ENCODE peak calls at places on chromosomes 2 and 18, in five cellular contexts. O is IMR-90, N is H9, W is neuronal stem cell, P is H1. J is an unnamed sample.

GRCh38 chr18:41982942-41983660 is 28.1 kb downstream of the PIK3C3 start:
- DNase-seq in O (peak), N (no peak), W (no peak), P (no peak), J (no peak)

GRCh38 chr2:136116813-136117390 is 1.0 kb downstream of the CXCR4 start:
- DNase-seq in O (no peak), N (peak), W (peak), P (peak), J (no peak)

GRCh38 chr2:155315768-155316167 is 617.3 kb downstream of the KCNJ3 start:
- DNase-seq in O (no peak), N (no peak), W (no peak), P (no peak), J (no peak)

GRCh38 chr2:101200714-101201113 is 49.5 kb upstream of the TBC1D8 start:
- DNase-seq in O (peak), N (no peak), W (no peak), P (no peak), J (no peak)

GRCh38 chr2:53403836-53404413 is 363.7 kb upstream of the CHAC2 start:
- DNase-seq in O (peak), N (no peak), W (no peak), P (no peak), J (peak)

GRCh38 chr18:24704921-24705620 is 244.6 kb downstream of the HRH4 start:
- DNase-seq in O (peak), N (no peak), W (no peak), P (no peak), J (peak)

GRCh38 chr2:9211496-9211895 is 4.9 kb downstream of the ASAP2 start:
- DNase-seq in O (no peak), N (no peak), W (no peak), P (peak), J (no peak)

GRCh38 chr18:21662591-21662990 is 42.0 kb downstream of the ABHD3 start:
- DNase-seq in O (no peak), N (no peak), W (no peak), P (peak), J (no peak)

GRCh38 chr2:232888839-232889529 is 18.9 kb downstream of the SNORC start:
- DNase-seq in O (no peak), N (no peak), W (no peak), P (no peak), J (no peak)

GRCh38 chr2:160394153-160394552 is 99.5 kb downstream of the RBMS1 start:
- DNase-seq in O (no peak), N (no peak), W (no peak), P (no peak), J (no peak)

GRCh38 chr2:182047544-182047943 is 61.9 kb downstream of the PPP1R1C start:
- DNase-seq in O (no peak), N (no peak), W (no peak), P (no peak), J (no peak)

GRCh38 chr18:25739356-25739755 is 351.1 kb downstream of the SS18 start:
- DNase-seq in O (no peak), N (no peak), W (no peak), P (no peak), J (no peak)

GRCh38 chr2:234425923-234426603 is 70.8 kb downstream of the ARL4C start:
- DNase-seq in O (no peak), N (no peak), W (no peak), P (no peak), J (no peak)

GRCh38 chr2:8303322-8303832 is 378.5 kb upstream of the ID2 start:
- DNase-seq in O (no peak), N (peak), W (no peak), P (no peak), J (peak)

GRCh38 chr2:226122067-226122466 is 677.6 kb downstream of the IRS1 start:
- DNase-seq in O (no peak), N (no peak), W (no peak), P (no peak), J (no peak)

GRCh38 chr2:226124548-226125011 is 675.0 kb downstream of the IRS1 start:
- DNase-seq in O (peak), N (no peak), W (no peak), P (no peak), J (no peak)

GRCh38 chr2:226123307-226123706 is 676.3 kb downstream of the IRS1 start:
- DNase-seq in O (no peak), N (no peak), W (no peak), P (no peak), J (no peak)

GRCh38 chr2:226118471-226119429 is 680.9 kb downstream of the IRS1 start:
- DNase-seq in O (peak), N (no peak), W (no peak), P (no peak), J (peak)

GRCh38 chr2:226121339-226121738 is 678.3 kb downstream of the IRS1 start:
- DNase-seq in O (peak), N (no peak), W (no peak), P (no peak), J (no peak)
- H2AFZ ChIP-seq in O (no peak), N (no peak), W (no peak), P (no peak), J (no peak)

DNA sequence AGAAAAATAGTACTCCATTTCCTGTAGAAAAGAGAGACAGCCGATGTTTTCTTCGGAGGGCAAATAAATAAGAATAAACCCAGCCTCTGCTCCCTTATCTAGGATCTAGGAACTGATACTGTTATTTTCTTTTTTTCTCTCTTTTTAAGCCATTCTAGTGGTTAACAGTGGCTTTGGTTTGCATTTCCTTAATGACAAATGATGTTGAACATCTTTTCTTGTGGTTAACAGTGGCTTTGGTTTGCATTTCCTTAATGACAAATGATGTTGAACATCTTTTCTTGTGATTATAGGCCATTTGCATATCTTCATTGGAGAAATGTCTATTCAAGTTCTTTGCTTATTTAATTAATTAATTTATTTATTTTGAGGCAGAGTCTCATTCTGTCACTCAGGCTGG is 20.6 kb downstream of the CYP27A1 start:
- DNase-seq in O (no peak), N (no peak), W (no peak), P (no peak), J (peak)
- H2BK15ac ChIP-seq in O (no peak), N (no peak), W (no peak), P (no peak), J (no peak)

GRCh38 chr2:142873850-142874287 is 3.6 kb upstream of the KYNU start:
- DNase-seq in O (peak), N (no peak), W (no peak), P (no peak), J (no peak)

GRCh38 chr2:142875642-142876041 is 1.8 kb upstream of the KYNU start:
- DNase-seq in O (peak), N (no peak), W (no peak), P (no peak), J (no peak)

GRCh38 chr2:142872900-142873724 is 4.4 kb upstream of the KYNU start:
- DNase-seq in O (peak), N (no peak), W (no peak), P (no peak), J (peak)

GRCh38 chr2:142875010-142875409 is 2.5 kb upstream of the KYNU start:
- DNase-seq in O (no peak), N (no peak), W (no peak), P (no peak), J (no peak)

DNA sequence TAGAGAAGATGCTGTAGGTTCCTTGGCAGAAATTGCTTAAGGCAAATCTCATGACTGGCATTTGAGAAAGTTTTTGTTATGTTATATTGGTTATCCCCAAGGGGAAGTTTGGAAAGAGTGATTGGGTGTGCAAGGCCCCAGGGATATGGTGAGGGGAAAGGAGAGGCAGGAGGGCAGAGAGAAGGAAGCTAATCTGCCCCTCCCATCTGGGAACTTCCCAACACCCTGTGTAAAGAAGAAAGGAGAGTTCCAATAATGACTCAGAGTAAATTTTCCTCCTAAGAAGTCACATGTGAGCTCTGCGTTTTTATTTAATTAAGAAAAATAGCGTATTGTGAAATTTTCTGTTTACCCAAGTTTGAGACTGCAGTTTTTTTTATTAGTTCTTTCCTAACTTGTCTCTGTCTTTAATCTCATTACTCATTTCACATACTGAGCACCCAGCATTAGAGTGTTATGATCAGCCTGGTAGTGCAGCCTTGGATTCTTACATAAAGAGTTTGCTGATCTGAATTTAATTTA is 3.1 kb upstream of the KYNU start:
- DNase-seq in O (peak), N (no peak), W (no peak), P (no peak), J (peak)
- H2AFZ ChIP-seq in O (no peak), N (no peak), W (no peak), P (peak), J (no peak)

DNA sequence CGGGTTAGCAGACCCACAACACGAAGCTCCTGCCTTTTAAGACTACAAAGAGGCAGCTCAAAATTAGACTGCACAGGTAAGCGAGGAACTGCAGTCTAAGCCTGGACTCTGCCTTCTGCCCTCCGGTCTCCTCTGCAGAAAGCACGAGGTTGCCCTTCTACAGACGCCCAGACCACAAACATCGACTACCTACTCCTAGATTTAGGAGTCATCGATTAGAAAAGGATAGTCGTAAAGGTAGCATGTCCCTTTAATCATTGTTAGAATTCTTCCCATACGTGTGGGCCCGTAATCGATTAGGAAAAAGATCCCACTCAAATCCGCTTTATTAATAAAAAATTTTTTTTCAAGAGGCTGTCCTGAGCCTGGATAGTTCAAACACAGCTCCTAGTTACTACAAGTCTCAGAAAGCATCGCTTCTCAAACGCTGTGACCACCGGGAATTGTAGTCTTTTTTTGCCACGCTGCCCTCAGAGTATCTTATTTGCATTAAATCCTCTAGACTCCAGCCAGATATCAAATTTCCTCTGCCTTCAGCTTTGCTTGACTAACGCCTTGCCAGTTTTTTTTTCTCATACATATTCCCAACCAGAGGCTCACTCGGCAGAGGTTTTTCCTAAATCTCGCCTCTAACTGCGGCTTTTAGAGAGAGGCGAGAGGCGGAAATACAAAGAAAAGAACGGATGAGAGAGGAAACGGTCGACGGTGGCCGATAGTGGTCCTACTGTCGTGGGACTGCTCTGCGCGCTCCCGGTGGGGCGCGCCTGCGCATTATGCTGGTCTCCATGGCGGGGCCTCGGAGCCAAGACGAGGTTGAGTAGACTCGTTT is at the start of the genes CARF and WDR12:
- DNase-seq in O (peak), N (peak), W (peak), P (peak), J (peak)
- H2BK15ac ChIP-seq in O (peak), N (no peak), W (no peak), P (peak), J (no peak)

DNA sequence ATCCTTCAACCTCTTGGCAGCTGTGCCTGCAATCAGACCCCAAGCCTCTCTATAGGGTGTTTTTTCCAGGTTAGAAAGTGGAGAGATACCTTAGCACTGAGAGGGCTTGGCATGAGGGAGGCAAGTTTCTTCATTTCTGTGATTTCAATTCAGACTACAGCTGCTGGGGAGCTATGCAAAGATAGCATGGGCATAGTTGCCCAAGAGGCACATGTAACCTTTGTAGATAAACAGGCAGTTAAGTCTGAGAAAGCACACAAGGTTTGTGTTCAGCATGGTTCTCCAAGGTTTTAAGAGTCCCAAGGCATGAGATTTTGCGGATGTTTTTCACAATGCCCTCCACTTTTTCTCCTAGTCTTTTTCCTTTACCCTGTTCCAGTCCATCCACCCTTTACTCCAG is 385.0 kb upstream of the ETAA1 start:
- DNase-seq in O (no peak), N (no peak), W (no peak), P (no peak), J (no peak)
- H2AFZ ChIP-seq in O (peak), N (no peak), W (no peak), P (peak), J (no peak)

GRCh38 chr2:201798252-201798918 is 8.0 kb upstream of the CDK15 start:
- DNase-seq in O (peak), N (no peak), W (no peak), P (no peak), J (peak)
- H2BK15ac ChIP-seq in O (peak), N (no peak), W (no peak), P (no peak), J (no peak)

DNA sequence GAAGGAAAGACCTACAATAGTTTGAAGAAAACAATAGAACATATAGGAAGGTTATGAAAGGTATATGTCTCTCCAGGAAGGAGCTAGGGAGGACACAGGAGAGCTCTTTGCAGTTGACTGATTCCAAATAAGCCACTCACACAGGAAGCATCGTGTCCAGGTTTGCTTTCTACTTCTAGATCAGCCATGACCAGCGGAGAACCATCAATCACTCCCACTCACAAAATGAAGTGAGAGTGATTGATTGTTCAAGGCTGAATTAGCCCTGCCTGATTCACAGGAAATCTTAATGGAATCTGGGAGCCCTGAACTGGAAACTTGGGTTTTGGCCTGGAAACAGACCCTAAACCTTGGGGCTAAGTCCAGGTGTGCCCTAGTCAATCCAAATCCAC is 1292.2 kb upstream of the ZEB2 start:
- DNase-seq in O (no peak), N (no peak), W (no peak), P (no peak), J (no peak)
- H2AFZ ChIP-seq in O (no peak), N (no peak), W (peak), P (peak), J (no peak)

GRCh38 chr2:88492002-88492401 is 39.5 kb upstream of the FOXI3 start:
- DNase-seq in O (no peak), N (no peak), W (no peak), P (no peak), J (no peak)
- H2BK15ac ChIP-seq in O (no peak), N (no peak), W (no peak), P (peak), J (no peak)

DNA sequence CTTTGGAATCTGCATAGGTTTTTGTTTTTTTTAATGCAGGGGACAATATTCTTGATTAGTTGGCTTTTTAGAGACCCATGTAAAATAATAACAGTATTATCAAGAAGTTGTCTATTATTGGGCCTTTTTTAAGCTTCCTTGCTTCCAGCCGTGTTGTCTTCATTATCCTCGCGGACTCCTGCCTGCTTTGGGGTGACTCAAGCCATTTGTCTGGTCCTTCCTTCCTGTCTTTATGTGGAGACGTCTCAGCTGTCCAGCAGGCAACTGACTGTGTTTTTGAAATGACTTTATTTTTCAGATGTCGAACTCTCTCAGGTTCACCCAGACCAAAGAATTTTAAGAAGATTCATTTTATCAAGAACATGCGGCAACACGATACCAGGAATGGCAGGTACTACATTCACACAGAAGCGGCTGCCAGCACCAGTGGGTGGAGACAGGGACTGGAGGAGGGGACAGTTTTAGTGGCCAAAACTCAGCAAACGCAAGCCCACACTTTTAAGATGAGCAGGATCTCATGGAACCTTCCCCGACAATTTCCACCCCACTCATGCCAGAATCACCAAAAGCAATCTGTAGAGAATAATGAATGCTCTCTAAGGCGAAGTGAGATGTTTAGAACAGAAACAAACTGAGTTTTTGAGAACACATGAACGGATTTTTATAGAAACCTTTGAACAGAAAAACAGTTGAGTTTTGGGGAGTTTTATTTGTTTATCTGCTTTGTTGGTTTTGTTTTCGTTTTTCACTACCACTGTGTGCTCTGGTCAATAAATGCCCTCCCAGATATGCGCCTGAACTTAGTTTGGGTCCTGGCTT is 59.1 kb downstream of the CABLES1 start:
- DNase-seq in O (peak), N (no peak), W (no peak), P (no peak), J (peak)
- H2AFZ ChIP-seq in O (peak), N (no peak), W (peak), P (no peak), J (no peak)

GRCh38 chr2:215620528-215620927 is 184.7 kb upstream of the FN1 start:
- DNase-seq in O (no peak), N (no peak), W (no peak), P (no peak), J (no peak)

GRCh38 chr2:215619989-215620388 is 184.1 kb upstream of the FN1 start:
- DNase-seq in O (no peak), N (no peak), W (no peak), P (no peak), J (no peak)

GRCh38 chr2:215619022-215619958 is 183.4 kb upstream of the FN1 start:
- DNase-seq in O (peak), N (no peak), W (peak), P (no peak), J (peak)

GRCh38 chr2:215622836-215623235 is 187.0 kb upstream of the FN1 start:
- DNase-seq in O (peak), N (no peak), W (no peak), P (no peak), J (no peak)

GRCh38 chr2:215621389-215621788 is 185.5 kb upstream of the FN1 start:
- DNase-seq in O (no peak), N (no peak), W (no peak), P (no peak), J (no peak)
- H2BK15ac ChIP-seq in O (peak), N (no peak), W (no peak), P (no peak), J (no peak)